ENCODE peak calls at places on chromosome 13, in six cellular contexts. P is naive thymus-derived CD4-positive, alpha-beta T cell; C is breast epithelium; Y is Karpas-422; H is MG63; F is fibroblast of lung. N is an unnamed sample.

GRCh38 chr13:29749401-29750177 is 100.8 kb downstream of the UBL3 start:
- DNase-seq in H (peak; percentile 66), P (no peak), F (peak; percentile 27), Y (no peak), C (no peak), N (peak; percentile 18)

GRCh38 chr13:45521292-45521691 is 56.6 kb downstream of the COG3 start:
- DNase-seq in H (no peak), P (no peak), C (no peak), F (peak; percentile 60), Y (no peak), N (no peak)

GRCh38 chr13:44040070-44040753 is 160.5 kb downstream of the LACC1 start:
- DNase-seq in Y (no peak), F (peak; percentile 75), H (no peak), C (no peak), P (no peak), N (no peak)

GRCh38 chr13:108214511-108215383 is 589 bp downstream of the LIG4 start:
- DNase-seq in P (no peak), F (no peak), H (no peak), C (no peak), Y (no peak), N (peak; percentile 57)

GRCh38 chr13:43767351-43767901 is 19.3 kb downstream of the ENOX1 start:
- DNase-seq in H (no peak), Y (no peak), P (no peak), F (peak; percentile 55), C (no peak), N (peak; percentile 22)

GRCh38 chr13:60417734-60418133 is 20.7 kb downstream of the TDRD3 start:
- DNase-seq in C (no peak), F (no peak), Y (no peak), H (no peak), P (no peak), N (no peak)

GRCh38 chr13:22031702-22032286 is 360.9 kb downstream of the FGF9 start:
- DNase-seq in H (peak; percentile 27), F (no peak), Y (no peak), P (no peak), C (no peak), N (no peak)

GRCh38 chr13:68713394-68713793 is 1394.2 kb upstream of the ATXN8OS start:
- DNase-seq in H (no peak), C (no peak), Y (no peak), P (no peak), F (no peak), N (no peak)

GRCh38 chr13:98778749-98779148 is 26.3 kb upstream of the SLC15A1 start:
- DNase-seq in C (no peak), Y (no peak), F (no peak), H (peak; percentile 30), P (no peak), N (no peak)

DNA sequence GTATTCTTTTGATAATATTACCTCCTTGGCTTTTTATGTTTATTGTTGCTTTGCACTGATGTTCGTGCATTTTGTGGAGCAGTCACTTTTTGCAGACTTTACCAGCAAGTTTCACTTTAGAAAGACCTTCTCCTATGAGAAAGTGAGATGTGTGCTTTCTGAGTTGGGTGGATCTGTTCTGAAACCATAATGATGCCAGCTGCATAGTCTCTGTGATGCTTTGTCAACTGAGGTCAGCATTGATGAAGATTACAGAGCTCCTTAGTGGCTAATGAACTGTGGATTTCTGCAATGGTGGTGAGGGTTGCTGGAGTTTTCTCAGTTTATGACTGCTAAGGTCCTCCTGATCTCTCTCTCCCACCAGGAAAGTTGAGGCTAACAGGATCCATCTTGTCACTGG is 309.9 kb upstream of the SLITRK6 start:
- DNase-seq in H (no peak), F (no peak), C (no peak), Y (no peak), P (no peak), N (no peak)
- H3K9me3 ChIP-seq in H (no peaks in the 10 kb centered on the region), F (no peaks in the 10 kb centered on the region), C (peaks cover 7% of the 10 kb centered on the region), Y (peaks cover 12% of the 10 kb centered on the region), P (no peaks in the 10 kb centered on the region), N (no peaks in the 10 kb centered on the region)

GRCh38 chr13:82815791-82816190 is 1066.5 kb downstream of the SLITRK1 start:
- DNase-seq in H (no peak), P (no peak), Y (no peak), F (no peak), C (no peak), N (no peak)

GRCh38 chr13:82822935-82823334 is 1059.3 kb downstream of the SLITRK1 start:
- DNase-seq in P (no peak), H (no peak), Y (no peak), F (no peak), C (no peak), N (peak; percentile 40)

GRCh38 chr13:82817133-82817532 is 1065.1 kb downstream of the SLITRK1 start:
- DNase-seq in H (no peak), F (no peak), P (no peak), C (no peak), Y (no peak), N (no peak)
- H3K9me3 ChIP-seq in H (no peaks in the 10 kb centered on the region), F (no peaks in the 10 kb centered on the region), P (peaks cover 4% of the 10 kb centered on the region), C (peaks cover 8% of the 10 kb centered on the region), Y (no peaks in the 10 kb centered on the region), N (no peaks in the 10 kb centered on the region)

DNA sequence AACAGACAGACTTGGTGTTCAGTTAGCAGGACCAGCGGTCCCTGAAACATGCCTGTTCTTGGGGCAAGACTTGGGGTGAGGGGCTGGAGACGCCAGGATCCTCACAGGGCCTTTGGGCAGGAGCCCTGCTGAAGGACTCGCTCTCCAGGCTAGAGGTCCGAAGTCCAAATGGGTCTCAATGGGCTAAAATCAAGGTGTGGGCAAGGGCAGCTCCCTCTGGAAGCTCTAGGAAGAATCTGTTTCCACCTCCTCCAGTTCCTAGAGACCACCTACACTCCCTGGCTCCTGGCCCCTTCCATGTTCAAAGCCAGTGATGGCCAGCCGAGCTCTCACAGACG is 111.3 kb downstream of the TUBA3C start:
- DNase-seq in P (no peak), F (no peak), C (no peak), Y (no peak), H (no peak), N (no peak)
- H3K9me3 ChIP-seq in P (peaks cover 7% of the 10 kb centered on the region), F (no peaks in the 10 kb centered on the region), C (no peaks in the 10 kb centered on the region), Y (peaks cover 10% of the 10 kb centered on the region), H (no peaks in the 10 kb centered on the region), N (no peaks in the 10 kb centered on the region)

DNA sequence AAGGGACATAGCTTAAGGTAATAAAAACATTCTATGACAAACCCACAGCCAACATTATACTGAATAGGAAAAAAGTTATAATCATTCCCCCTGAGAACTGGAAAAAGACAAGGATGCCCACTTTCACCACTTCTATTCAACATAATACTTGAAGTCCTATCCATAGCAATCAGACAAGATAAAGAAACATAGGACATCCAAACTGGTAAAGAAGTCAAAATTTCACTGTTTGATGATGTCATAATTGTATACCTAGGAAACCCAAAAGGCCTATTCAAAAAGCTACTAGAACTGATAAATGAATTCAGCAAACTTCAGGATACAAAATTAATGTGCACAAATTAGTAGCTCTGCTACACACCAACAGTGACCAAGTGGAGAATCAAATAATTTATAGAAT is 1590.0 kb upstream of the PCDH20 start:
- DNase-seq in H (no peak), P (no peak), F (no peak), Y (no peak), C (no peak), N (no peak)
- H3K9me3 ChIP-seq in H (peaks cover 2% of the 10 kb centered on the region), P (peaks cover 16% of the 10 kb centered on the region), F (no peaks in the 10 kb centered on the region), Y (peaks cover 24% of the 10 kb centered on the region), C (peaks cover 55% of the 10 kb centered on the region), N (no peaks in the 10 kb centered on the region)

GRCh38 chr13:95931300-95932025 is 121.7 kb downstream of the UGGT2 start:
- DNase-seq in C (no peak), Y (no peak), P (no peak), H (no peak), F (no peak), N (no peak)
- H3K9me3 ChIP-seq in C (no peaks in the 10 kb centered on the region), Y (peaks cover 5% of the 10 kb centered on the region), P (peaks cover 7% of the 10 kb centered on the region), H (peaks cover 5% of the 10 kb centered on the region), F (no peaks in the 10 kb centered on the region), N (peaks cover 7% of the 10 kb centered on the region)

DNA sequence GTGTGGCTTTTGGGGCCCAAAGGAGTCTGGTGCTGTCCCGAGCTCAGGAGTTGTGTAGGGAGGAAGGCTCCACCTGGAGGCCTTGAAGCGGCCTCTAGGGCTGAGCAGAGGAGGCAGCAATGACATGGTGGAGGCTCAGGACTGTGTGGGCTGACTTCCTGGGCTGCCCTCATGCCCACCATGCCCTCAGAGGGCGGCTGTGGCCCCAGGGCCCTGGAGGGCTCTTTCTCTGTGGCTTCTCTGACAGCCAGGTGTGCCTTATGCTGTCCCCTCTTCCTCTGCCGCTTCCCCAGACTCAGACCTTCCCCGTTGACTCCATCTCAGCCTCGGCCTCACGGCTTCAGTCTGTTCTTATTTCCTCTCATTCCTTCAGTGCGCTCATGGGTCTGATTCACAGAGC is 35.5 kb upstream of the ANKRD10 start:
- DNase-seq in C (no peak), H (no peak), F (no peak), Y (no peak), P (no peak), N (no peak)
- H3K9me3 ChIP-seq in C (no peaks in the 10 kb centered on the region), H (no peaks in the 10 kb centered on the region), F (no peaks in the 10 kb centered on the region), Y (no peaks in the 10 kb centered on the region), P (no peaks in the 10 kb centered on the region), N (no peaks in the 10 kb centered on the region)

GRCh38 chr13:18232994-18233782 is 948.4 kb downstream of the TUBA3C start:
- DNase-seq in Y (no peak), H (no peak), P (no peak), C (no peak), F (no peak), N (no peak)

GRCh38 chr13:18233783-18234299 is 947.8 kb downstream of the TUBA3C start:
- DNase-seq in F (no peak), Y (no peak), H (no peak), P (no peak), C (no peak), N (no peak)

GRCh38 chr13:18235756-18236527 is 945.7 kb downstream of the TUBA3C start:
- DNase-seq in H (no peak), P (no peak), F (no peak), C (no peak), Y (no peak), N (no peak)

GRCh38 chr13:18236528-18236815 is 945.2 kb downstream of the TUBA3C start:
- DNase-seq in H (no peak), P (no peak), F (no peak), Y (no peak), C (no peak), N (no peak)

GRCh38 chr13:18235172-18235571 is 946.5 kb downstream of the TUBA3C start:
- DNase-seq in Y (no peak), C (no peak), P (no peak), H (no peak), F (no peak), N (no peak)
- H3K9me3 ChIP-seq in Y (no peaks in the 10 kb centered on the region), C (no peaks in the 10 kb centered on the region), P (peaks cover 9% of the 10 kb centered on the region), H (no peaks in the 10 kb centered on the region), F (peaks cover 2% of the 10 kb centered on the region), N (no peaks in the 10 kb centered on the region)

DNA sequence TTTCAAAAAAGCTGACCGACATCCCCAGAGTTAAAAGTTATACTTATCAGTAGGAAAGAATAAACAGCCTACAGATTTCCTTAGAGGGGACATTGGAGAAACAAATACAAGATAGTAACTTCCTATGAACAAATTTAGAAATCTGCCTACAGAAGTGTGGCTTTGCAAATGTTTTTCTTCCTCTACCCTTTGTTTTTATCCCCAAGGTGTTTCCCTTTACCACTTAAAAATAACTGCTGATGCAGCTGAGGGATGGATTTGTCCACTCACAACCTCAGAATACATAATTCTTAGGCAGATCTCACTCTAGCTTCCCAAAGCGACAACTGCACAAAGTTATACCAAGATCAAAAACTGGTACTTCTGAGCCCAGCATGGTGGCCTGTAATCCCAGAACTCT is 20.9 kb downstream of the MED4 start:
- DNase-seq in Y (no peak), P (no peak), C (no peak), F (no peak), H (no peak), N (no peak)
- H3K9me3 ChIP-seq in Y (peaks cover 26% of the 10 kb centered on the region), P (peaks cover 6% of the 10 kb centered on the region), C (peaks cover 33% of the 10 kb centered on the region), F (no peaks in the 10 kb centered on the region), H (peaks cover 25% of the 10 kb centered on the region), N (peaks cover 31% of the 10 kb centered on the region)